ENCODE peak calls at places on chromosomes 16 and 17, in five cellular contexts. One of them, this sample, is unnamed.

GRCh38 chr17:72997559-72997958 is 94.9 kb downstream of the SLC39A11 start:
- DNase-seq in stimulated activated CD4-positive, alpha-beta T cell treated with anti-CD3 and anti-CD28 coated beads, Interleukin-4, amount 100 ng/mL, for 1 hour: no peak
- DNase-seq in activated T-helper 1 cell treated with anti-CD3 and anti-CD28 coated beads, Interleukin-2, amount 50 U/mL, for 16 hours: no peak
- DNase-seq in NCI-H524: no peak
- DNase-seq in stimulated activated effector memory CD8-positive, alpha-beta T cell treated with anti-CD3 and anti-CD28 coated beads, Interleukin-12 subunit alpha, Interleukin-12 subunit beta, amount 100 ng/mL, for 72 hours: no peak
- DNase-seq in this sample: no peak

GRCh38 chr16:22018559-22018958 is 10.6 kb downstream of the MOSMO start:
- DNase-seq in activated T-helper 1 cell treated with anti-CD3 and anti-CD28 coated beads, Interleukin-2, amount 50 U/mL, for 16 hours: no peak
- DNase-seq in stimulated activated CD4-positive, alpha-beta T cell treated with anti-CD3 and anti-CD28 coated beads, Interleukin-4, amount 100 ng/mL, for 1 hour: no peak
- DNase-seq in stimulated activated effector memory CD8-positive, alpha-beta T cell treated with anti-CD3 and anti-CD28 coated beads, Interleukin-12 subunit alpha, Interleukin-12 subunit beta, amount 100 ng/mL, for 72 hours: no peak
- DNase-seq in NCI-H524: no peak
- DNase-seq in this sample: no peak

GRCh38 chr16:81273223-81273940 is 34.9 kb downstream of the BCO1 start:
- DNase-seq in NCI-H524: no peak
- DNase-seq in stimulated activated CD4-positive, alpha-beta T cell treated with anti-CD3 and anti-CD28 coated beads, Interleukin-4, amount 100 ng/mL, for 1 hour: no peak
- DNase-seq in stimulated activated effector memory CD8-positive, alpha-beta T cell treated with anti-CD3 and anti-CD28 coated beads, Interleukin-12 subunit alpha, Interleukin-12 subunit beta, amount 100 ng/mL, for 72 hours: no peak
- DNase-seq in activated T-helper 1 cell treated with anti-CD3 and anti-CD28 coated beads, Interleukin-2, amount 50 U/mL, for 16 hours: no peak
- DNase-seq in this sample: no peak

GRCh38 chr16:82059983-82060421 is 24.9 kb downstream of the HSD17B2 start:
- DNase-seq in NCI-H524: no peak
- DNase-seq in stimulated activated effector memory CD8-positive, alpha-beta T cell treated with anti-CD3 and anti-CD28 coated beads, Interleukin-12 subunit alpha, Interleukin-12 subunit beta, amount 100 ng/mL, for 72 hours: no peak
- DNase-seq in stimulated activated CD4-positive, alpha-beta T cell treated with anti-CD3 and anti-CD28 coated beads, Interleukin-4, amount 100 ng/mL, for 1 hour: no peak
- DNase-seq in activated T-helper 1 cell treated with anti-CD3 and anti-CD28 coated beads, Interleukin-2, amount 50 U/mL, for 16 hours: no peak
- DNase-seq in this sample: no peak

GRCh38 chr16:69476920-69477418 is 52.5 kb downstream of the CYB5B start:
- DNase-seq in stimulated activated effector memory CD8-positive, alpha-beta T cell treated with anti-CD3 and anti-CD28 coated beads, Interleukin-12 subunit alpha, Interleukin-12 subunit beta, amount 100 ng/mL, for 72 hours: no peak
- DNase-seq in stimulated activated CD4-positive, alpha-beta T cell treated with anti-CD3 and anti-CD28 coated beads, Interleukin-4, amount 100 ng/mL, for 1 hour: no peak
- DNase-seq in NCI-H524: no peak
- DNase-seq in activated T-helper 1 cell treated with anti-CD3 and anti-CD28 coated beads, Interleukin-2, amount 50 U/mL, for 16 hours: no peak
- DNase-seq in this sample: no peak

GRCh38 chr17:82588266-82589175 is 59.7 kb downstream of the WDR45B start:
- DNase-seq in activated T-helper 1 cell treated with anti-CD3 and anti-CD28 coated beads, Interleukin-2, amount 50 U/mL, for 16 hours: no peak
- DNase-seq in stimulated activated CD4-positive, alpha-beta T cell treated with anti-CD3 and anti-CD28 coated beads, Interleukin-4, amount 100 ng/mL, for 1 hour: no peak
- DNase-seq in stimulated activated effector memory CD8-positive, alpha-beta T cell treated with anti-CD3 and anti-CD28 coated beads, Interleukin-12 subunit alpha, Interleukin-12 subunit beta, amount 100 ng/mL, for 72 hours: no peak
- DNase-seq in NCI-H524: no peak
- DNase-seq in this sample: no peak

GRCh38 chr17:2366747-2367494 is 29.6 kb downstream of the SGSM2 start:
- DNase-seq in stimulated activated effector memory CD8-positive, alpha-beta T cell treated with anti-CD3 and anti-CD28 coated beads, Interleukin-12 subunit alpha, Interleukin-12 subunit beta, amount 100 ng/mL, for 72 hours: no peak
- DNase-seq in stimulated activated CD4-positive, alpha-beta T cell treated with anti-CD3 and anti-CD28 coated beads, Interleukin-4, amount 100 ng/mL, for 1 hour: no peak
- DNase-seq in NCI-H524: no peak
- DNase-seq in activated T-helper 1 cell treated with anti-CD3 and anti-CD28 coated beads, Interleukin-2, amount 50 U/mL, for 16 hours: no peak
- DNase-seq in this sample: no peak

GRCh38 chr17:44191941-44192496 is 5.2 kb downstream of the TMUB2 start:
- DNase-seq in NCI-H524: no peak
- DNase-seq in activated T-helper 1 cell treated with anti-CD3 and anti-CD28 coated beads, Interleukin-2, amount 50 U/mL, for 16 hours: no peak
- DNase-seq in stimulated activated effector memory CD8-positive, alpha-beta T cell treated with anti-CD3 and anti-CD28 coated beads, Interleukin-12 subunit alpha, Interleukin-12 subunit beta, amount 100 ng/mL, for 72 hours: no peak
- DNase-seq in stimulated activated CD4-positive, alpha-beta T cell treated with anti-CD3 and anti-CD28 coated beads, Interleukin-4, amount 100 ng/mL, for 1 hour: no peak
- DNase-seq in this sample: no peak

GRCh38 chr16:49649013-49649785 is 206.7 kb downstream of the ZNF423 start:
- DNase-seq in NCI-H524: no peak
- DNase-seq in stimulated activated effector memory CD8-positive, alpha-beta T cell treated with anti-CD3 and anti-CD28 coated beads, Interleukin-12 subunit alpha, Interleukin-12 subunit beta, amount 100 ng/mL, for 72 hours: no peak
- DNase-seq in stimulated activated CD4-positive, alpha-beta T cell treated with anti-CD3 and anti-CD28 coated beads, Interleukin-4, amount 100 ng/mL, for 1 hour: no peak
- DNase-seq in activated T-helper 1 cell treated with anti-CD3 and anti-CD28 coated beads, Interleukin-2, amount 50 U/mL, for 16 hours: no peak
- DNase-seq in this sample: no peak

GRCh38 chr17:68556551-68556950 is 44.3 kb downstream of the PRKAR1A start:
- DNase-seq in stimulated activated CD4-positive, alpha-beta T cell treated with anti-CD3 and anti-CD28 coated beads, Interleukin-4, amount 100 ng/mL, for 1 hour: no peak
- DNase-seq in activated T-helper 1 cell treated with anti-CD3 and anti-CD28 coated beads, Interleukin-2, amount 50 U/mL, for 16 hours: no peak
- DNase-seq in stimulated activated effector memory CD8-positive, alpha-beta T cell treated with anti-CD3 and anti-CD28 coated beads, Interleukin-12 subunit alpha, Interleukin-12 subunit beta, amount 100 ng/mL, for 72 hours: no peak
- DNase-seq in NCI-H524: no peak
- DNase-seq in this sample: no peak

GRCh38 chr16:86532526-86532815 is 22.1 kb downstream of the FOXF1 start:
- DNase-seq in activated T-helper 1 cell treated with anti-CD3 and anti-CD28 coated beads, Interleukin-2, amount 50 U/mL, for 16 hours: no peak
- DNase-seq in stimulated activated effector memory CD8-positive, alpha-beta T cell treated with anti-CD3 and anti-CD28 coated beads, Interleukin-12 subunit alpha, Interleukin-12 subunit beta, amount 100 ng/mL, for 72 hours: no peak
- DNase-seq in NCI-H524: no peak
- DNase-seq in stimulated activated CD4-positive, alpha-beta T cell treated with anti-CD3 and anti-CD28 coated beads, Interleukin-4, amount 100 ng/mL, for 1 hour: no peak
- DNase-seq in this sample: no peak

GRCh38 chr17:82475458-82475857 is 16.9 kb downstream of the NARF start:
- DNase-seq in stimulated activated CD4-positive, alpha-beta T cell treated with anti-CD3 and anti-CD28 coated beads, Interleukin-4, amount 100 ng/mL, for 1 hour: no peak
- DNase-seq in NCI-H524: no peak
- DNase-seq in activated T-helper 1 cell treated with anti-CD3 and anti-CD28 coated beads, Interleukin-2, amount 50 U/mL, for 16 hours: no peak
- DNase-seq in stimulated activated effector memory CD8-positive, alpha-beta T cell treated with anti-CD3 and anti-CD28 coated beads, Interleukin-12 subunit alpha, Interleukin-12 subunit beta, amount 100 ng/mL, for 72 hours: no peak
- DNase-seq in this sample: no peak

GRCh38 chr16:54286330-54287017 is at the start of gene IRX3:
- DNase-seq in stimulated activated effector memory CD8-positive, alpha-beta T cell treated with anti-CD3 and anti-CD28 coated beads, Interleukin-12 subunit alpha, Interleukin-12 subunit beta, amount 100 ng/mL, for 72 hours: no peak
- DNase-seq in NCI-H524: peak
- DNase-seq in stimulated activated CD4-positive, alpha-beta T cell treated with anti-CD3 and anti-CD28 coated beads, Interleukin-4, amount 100 ng/mL, for 1 hour: no peak
- DNase-seq in activated T-helper 1 cell treated with anti-CD3 and anti-CD28 coated beads, Interleukin-2, amount 50 U/mL, for 16 hours: no peak
- DNase-seq in this sample: no peak

GRCh38 chr17:67569873-67570272 is 147.9 kb upstream of the NOL11 start:
- DNase-seq in stimulated activated CD4-positive, alpha-beta T cell treated with anti-CD3 and anti-CD28 coated beads, Interleukin-4, amount 100 ng/mL, for 1 hour: no peak
- DNase-seq in activated T-helper 1 cell treated with anti-CD3 and anti-CD28 coated beads, Interleukin-2, amount 50 U/mL, for 16 hours: no peak
- DNase-seq in stimulated activated effector memory CD8-positive, alpha-beta T cell treated with anti-CD3 and anti-CD28 coated beads, Interleukin-12 subunit alpha, Interleukin-12 subunit beta, amount 100 ng/mL, for 72 hours: no peak
- DNase-seq in NCI-H524: no peak
- DNase-seq in this sample: no peak

GRCh38 chr17:17406225-17406624 is 70.6 kb upstream of the MED9 start:
- DNase-seq in NCI-H524: no peak
- DNase-seq in stimulated activated CD4-positive, alpha-beta T cell treated with anti-CD3 and anti-CD28 coated beads, Interleukin-4, amount 100 ng/mL, for 1 hour: no peak
- DNase-seq in stimulated activated effector memory CD8-positive, alpha-beta T cell treated with anti-CD3 and anti-CD28 coated beads, Interleukin-12 subunit alpha, Interleukin-12 subunit beta, amount 100 ng/mL, for 72 hours: no peak
- DNase-seq in activated T-helper 1 cell treated with anti-CD3 and anti-CD28 coated beads, Interleukin-2, amount 50 U/mL, for 16 hours: no peak
- DNase-seq in this sample: no peak

GRCh38 chr17:45719335-45720071 is 64.6 kb upstream of the CRHR1 start:
- DNase-seq in stimulated activated CD4-positive, alpha-beta T cell treated with anti-CD3 and anti-CD28 coated beads, Interleukin-4, amount 100 ng/mL, for 1 hour: no peak
- DNase-seq in stimulated activated effector memory CD8-positive, alpha-beta T cell treated with anti-CD3 and anti-CD28 coated beads, Interleukin-12 subunit alpha, Interleukin-12 subunit beta, amount 100 ng/mL, for 72 hours: no peak
- DNase-seq in NCI-H524: no peak
- DNase-seq in activated T-helper 1 cell treated with anti-CD3 and anti-CD28 coated beads, Interleukin-2, amount 50 U/mL, for 16 hours: no peak
- DNase-seq in this sample: no peak

GRCh38 chr16:77322757-77323156 is 112.1 kb downstream of the ADAMTS18 start:
- DNase-seq in stimulated activated CD4-positive, alpha-beta T cell treated with anti-CD3 and anti-CD28 coated beads, Interleukin-4, amount 100 ng/mL, for 1 hour: no peak
- DNase-seq in activated T-helper 1 cell treated with anti-CD3 and anti-CD28 coated beads, Interleukin-2, amount 50 U/mL, for 16 hours: no peak
- DNase-seq in stimulated activated effector memory CD8-positive, alpha-beta T cell treated with anti-CD3 and anti-CD28 coated beads, Interleukin-12 subunit alpha, Interleukin-12 subunit beta, amount 100 ng/mL, for 72 hours: no peak
- DNase-seq in NCI-H524: no peak
- DNase-seq in this sample: no peak

GRCh38 chr16:84041421-84041820 is 1.2 kb downstream of the SLC38A8 start:
- DNase-seq in stimulated activated CD4-positive, alpha-beta T cell treated with anti-CD3 and anti-CD28 coated beads, Interleukin-4, amount 100 ng/mL, for 1 hour: no peak
- DNase-seq in NCI-H524: no peak
- DNase-seq in activated T-helper 1 cell treated with anti-CD3 and anti-CD28 coated beads, Interleukin-2, amount 50 U/mL, for 16 hours: no peak
- DNase-seq in stimulated activated effector memory CD8-positive, alpha-beta T cell treated with anti-CD3 and anti-CD28 coated beads, Interleukin-12 subunit alpha, Interleukin-12 subunit beta, amount 100 ng/mL, for 72 hours: no peak
- DNase-seq in this sample: no peak

GRCh38 chr17:10758062-10758461 is 28.2 kb upstream of the TMEM220 start:
- DNase-seq in NCI-H524: no peak
- DNase-seq in activated T-helper 1 cell treated with anti-CD3 and anti-CD28 coated beads, Interleukin-2, amount 50 U/mL, for 16 hours: no peak
- DNase-seq in stimulated activated CD4-positive, alpha-beta T cell treated with anti-CD3 and anti-CD28 coated beads, Interleukin-4, amount 100 ng/mL, for 1 hour: no peak
- DNase-seq in stimulated activated effector memory CD8-positive, alpha-beta T cell treated with anti-CD3 and anti-CD28 coated beads, Interleukin-12 subunit alpha, Interleukin-12 subunit beta, amount 100 ng/mL, for 72 hours: no peak
- DNase-seq in this sample: no peak

GRCh38 chr17:1087381-1088241 is 90.7 kb downstream of the TIMM22 start:
- DNase-seq in stimulated activated CD4-positive, alpha-beta T cell treated with anti-CD3 and anti-CD28 coated beads, Interleukin-4, amount 100 ng/mL, for 1 hour: no peak
- DNase-seq in stimulated activated effector memory CD8-positive, alpha-beta T cell treated with anti-CD3 and anti-CD28 coated beads, Interleukin-12 subunit alpha, Interleukin-12 subunit beta, amount 100 ng/mL, for 72 hours: no peak
- DNase-seq in NCI-H524: no peak
- DNase-seq in activated T-helper 1 cell treated with anti-CD3 and anti-CD28 coated beads, Interleukin-2, amount 50 U/mL, for 16 hours: no peak
- DNase-seq in this sample: no peak